ENCODE peak calls at places on chromosomes 12 and 14, in six cellular contexts. K, B, V, Q, F and C are unnamed samples.

GRCh38 chr12:20368653-20369163 is 371 bp downstream of the PDE3A start:
- DNase-seq in Q (peak; percentile 40), B (peak; percentile 49), K (peak; percentile 40), F (peak; percentile 28), V (peak; percentile 78), C (peak; percentile 72)

GRCh38 chr14:105527381-105528196 is 1.2 kb downstream of the TMEM121 start:
- DNase-seq in F (no peak), B (peak; percentile 87), Q (peak; percentile 15), K (no peak), V (no peak), C (no peak)

GRCh38 chr12:63922446-63922845 is 77.9 kb downstream of the SRGAP1 start:
- DNase-seq in V (no peak), K (peak; percentile 55), B (no peak), Q (no peak), F (no peak), C (no peak)

GRCh38 chr12:94566345-94566744 is 84.0 kb downstream of the TMCC3 start:
- DNase-seq in V (no peak), Q (no peak), F (no peak), K (no peak), B (no peak), C (peak; percentile 72)

GRCh38 chr14:91152499-91152898 is 38.6 kb downstream of the DGLUCY start:
- DNase-seq in B (no peak), Q (no peak), F (no peak), K (no peak), V (no peak), C (peak; percentile 66)

GRCh38 chr12:27333311-27334009 is 824 bp downstream of the BMAL2 start:
- DNase-seq in F (no peak), V (peak; percentile 67), B (peak; percentile 89), K (no peak), Q (no peak), C (peak; percentile 89)

GRCh38 chr12:106994579-106995220 is 7.8 kb upstream of the MTERF2 start:
- DNase-seq in K (peak; percentile 56), V (no peak), F (no peak), Q (no peak), B (no peak), C (no peak)

GRCh38 chr12:56205445-56205844 is 16.2 kb upstream of the SMARCC2 start:
- DNase-seq in F (no peak), K (peak; percentile 29), Q (no peak), V (no peak), B (no peak), C (no peak)

GRCh38 chr14:55891692-55892091 is 226.5 kb upstream of the PELI2 start:
- DNase-seq in K (no peak), Q (no peak), F (no peak), V (no peak), B (no peak), C (no peak)

GRCh38 chr12:2083561-2083960 is 30.8 kb downstream of the CACNA1C start:
- DNase-seq in V (no peak), F (no peak), K (no peak), Q (no peak), B (no peak), C (no peak)

GRCh38 chr12:82880442-82880901 is 193.8 kb downstream of the TMTC2 start:
- DNase-seq in B (no peak), Q (no peak), F (no peak), K (no peak), V (no peak), C (no peak)

GRCh38 chr12:12722351-12723146 is 5.4 kb downstream of the CDKN1B start:
- DNase-seq in F (no peak), Q (no peak), K (peak; percentile 58), V (no peak), B (no peak), C (peak; percentile 65)

GRCh38 chr12:21983102-21983501 is 41.9 kb upstream of the ABCC9 start:
- DNase-seq in V (no peak), K (no peak), Q (no peak), B (no peak), F (no peak), C (no peak)

GRCh38 chr14:91225025-91225424 is 19.5 kb downstream of the GPR68 start:
- DNase-seq in K (no peak), Q (no peak), B (no peak), V (no peak), F (no peak), C (no peak)

GRCh38 chr12:43951286-43951685 is 115.4 kb downstream of the TMEM117 start:
- DNase-seq in F (no peak), K (no peak), V (no peak), B (no peak), Q (no peak), C (no peak)

GRCh38 chr12:1203735-1204019 is 212.7 kb downstream of the ERC1 start:
- DNase-seq in F (no peak), V (no peak), K (no peak), B (no peak), Q (no peak), C (no peak)

GRCh38 chr12:74647241-74647640 is 109.6 kb downstream of the ATXN7L3B start:
- DNase-seq in B (no peak), K (no peak), F (no peak), V (no peak), Q (no peak), C (no peak)

GRCh38 chr14:86865934-86866333 is 1127.0 kb downstream of the GALC start:
- DNase-seq in V (no peak), B (no peak), Q (no peak), K (no peak), F (no peak), C (no peak)

GRCh38 chr14:96660667-96661066 is 136.5 kb upstream of the VRK1 start:
- DNase-seq in B (no peak), K (no peak), Q (no peak), F (no peak), V (no peak), C (no peak)

GRCh38 chr14:53915364-53916014 is 41.1 kb downstream of the BMP4 start:
- DNase-seq in V (no peak), Q (no peak), B (no peak), K (no peak), F (no peak), C (no peak)

GRCh38 chr12:113247123-113248045 is 26.1 kb downstream of the TPCN1 start:
- DNase-seq in Q (no peak), K (no peak), B (peak; percentile 50), V (no peak), F (no peak), C (peak; percentile 97)

GRCh38 chr14:90455100-90455571 is 58.3 kb downstream of the CALM1 start:
- DNase-seq in Q (peak; percentile 30), V (no peak), F (no peak), K (no peak), B (no peak), C (no peak)

GRCh38 chr12:78951746-78952532 is 87.4 kb downstream of the SYT1 start:
- DNase-seq in K (no peak), V (no peak), Q (no peak), F (no peak), B (no peak), C (no peak)

DNA sequence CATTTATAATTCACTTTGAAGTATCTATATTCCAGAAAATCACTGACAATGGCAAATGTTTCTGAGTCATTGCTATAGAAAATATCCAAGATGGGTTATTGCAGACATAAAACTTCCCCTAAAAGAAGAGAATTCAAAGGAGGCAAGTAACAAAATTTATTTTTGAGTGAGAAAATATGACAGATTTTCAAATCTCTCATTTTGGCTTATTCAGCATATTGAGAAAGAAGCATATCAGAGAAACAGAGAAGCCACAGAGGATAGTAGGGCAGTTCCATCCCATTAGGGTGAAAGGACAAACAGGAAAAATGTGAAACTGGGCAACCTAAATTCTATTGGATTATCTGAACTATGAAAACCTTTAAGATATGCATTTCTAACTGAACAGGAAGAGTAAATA is 85.0 kb downstream of the SYT1 start:
- DNase-seq in Q (no peak), V (no peak), K (no peak), F (no peak), B (no peak), C (no peak)
- H3K4me3 ChIP-seq in Q (no peak overlapping the region), V (no peak overlapping the region), K (no peak overlapping the region), F (no peak overlapping the region), B (no peak overlapping the region), C (no peak overlapping the region)

GRCh38 chr12:124614512-124615292 is 47.3 kb upstream of the NCOR2 start:
- DNase-seq in F (no peak), K (no peak), V (no peak), B (no peak), Q (no peak), C (no peak)

GRCh38 chr12:124618291-124618902 is 51.0 kb upstream of the NCOR2 start:
- DNase-seq in B (no peak), F (no peak), Q (no peak), K (no peak), V (no peak), C (no peak)

GRCh38 chr12:124616394-124617343 is 49.3 kb upstream of the NCOR2 start:
- DNase-seq in B (no peak), K (no peak), F (no peak), V (no peak), Q (no peak), C (peak; percentile 45)

GRCh38 chr12:124620606-124621295 is 53.3 kb upstream of the NCOR2 start:
- DNase-seq in K (no peak), Q (no peak), V (no peak), F (no peak), B (no peak), C (no peak)

GRCh38 chr12:124617615-124618014 is 50.2 kb upstream of the NCOR2 start:
- DNase-seq in V (no peak), K (no peak), F (peak; percentile 44), Q (no peak), B (no peak), C (no peak)
- TF ChIP-seq POLR2A in V (no peak), K (no peak), F (no peak), Q (no peak), B (no peak), C (no peak)

GRCh38 chr14:78566017-78566858 is 396.1 kb downstream of the NRXN3 start:
- DNase-seq in V (peak; percentile 72), F (peak; percentile 74), B (no peak), Q (peak; percentile 50), K (peak; percentile 62), C (peak; percentile 67)
- H3K4me3 ChIP-seq in V (peak overlapping the region; percentile 36), F (no peak overlapping the region), B (peak overlapping the region; percentile 15), Q (no peak overlapping the region), K (no peak overlapping the region), C (no peak overlapping the region)

GRCh38 chr14:85529803-85530574 is at the start of gene FLRT2:
- DNase-seq in Q (peak; percentile 40), V (peak; percentile 74), K (peak; percentile 64), B (peak; percentile 77), F (peak; percentile 44), C (no peak)
- TF ChIP-seq POLR2A in Q (no peak), V (no peak), K (no peak), B (no peak), F (no peak), C (no peak)

GRCh38 chr12:51393676-51394545 is 2.7 kb upstream of the GALNT6 start:
- DNase-seq in F (peak; percentile 24), B (no peak), Q (no peak), K (no peak), V (no peak), C (peak; percentile 64)
- H3K4me3 ChIP-seq in F (no peak overlapping the region), B (no peak overlapping the region), Q (no peak overlapping the region), K (no peak overlapping the region), V (no peak overlapping the region), C (no peak overlapping the region)

DNA sequence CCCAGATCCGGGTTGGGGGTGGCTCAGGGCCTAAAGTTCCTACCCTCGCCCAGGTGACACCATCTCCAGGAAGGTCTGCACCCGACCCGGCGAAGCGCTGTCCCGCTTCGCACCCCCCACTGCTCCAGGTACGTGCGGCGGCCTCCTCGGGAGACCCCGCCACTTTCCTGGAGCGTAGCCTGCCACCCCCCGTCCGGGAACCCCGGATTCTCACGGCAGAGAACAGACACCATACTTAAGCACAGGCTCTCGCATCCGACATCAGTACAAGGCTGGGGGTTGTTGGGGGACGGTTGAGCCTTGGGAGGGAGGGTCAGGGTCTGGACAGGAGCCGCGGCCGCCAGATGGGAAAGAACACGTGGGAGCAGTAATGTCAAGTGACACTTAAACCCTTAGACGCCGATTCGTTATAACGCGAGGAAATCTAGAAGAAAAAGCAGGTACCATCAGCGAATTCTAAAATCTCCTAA is 477 bp downstream of the TIMM9 start:
- DNase-seq in Q (peak; percentile 58), V (peak; percentile 80), F (peak; percentile 58), B (peak; percentile 90), K (peak; percentile 85), C (peak; percentile 78)
- TF ChIP-seq POLR2A in Q (no peak), V (no peak), F (no peak), B (no peak), K (peak; percentile 44), C (peak; percentile 23)